ENCODE peak calls at places on chromosome 2, in four cellular contexts. M, X, J and Z are unnamed samples.

GRCh38 chr2:1541812-1542211 is 128.5 kb downstream of the TPO start:
- DNase-seq in J (no peak), X (no peak), M (no peak), Z (peak)

GRCh38 chr2:128425216-128425615 is 106.5 kb upstream of the HS6ST1 start:
- DNase-seq in M (no peak), X (no peak), J (no peak), Z (peak)

GRCh38 chr2:225748606-225749005 is 349.1 kb downstream of the NYAP2 start:
- DNase-seq in J (no peak), M (no peak), X (no peak), Z (no peak)

GRCh38 chr2:75311993-75312392 is 112.7 kb upstream of the TACR1 start:
- DNase-seq in J (peak), X (no peak), M (no peak), Z (peak)

GRCh38 chr2:236236559-236237450 is 27.4 kb downstream of the ASB18 start:
- DNase-seq in M (no peak), J (no peak), X (no peak), Z (peak)

GRCh38 chr2:160308915-160309314 is 108.8 kb upstream of the ITGB6 start:
- DNase-seq in M (peak), X (peak), J (no peak), Z (peak)

GRCh38 chr2:190578158-190579057 is 43.9 kb upstream of the NEMP2 start:
- DNase-seq in J (no peak), M (no peak), X (no peak), Z (no peak)

GRCh38 chr2:96117701-96118588 is 1.6 kb upstream of the ADRA2B start:
- DNase-seq in X (no peak), J (no peak), M (no peak), Z (no peak)

GRCh38 chr2:203574824-203575223 is 39.7 kb upstream of the RAPH1 start:
- DNase-seq in J (no peak), X (no peak), M (no peak), Z (no peak)

GRCh38 chr2:237691200-237691907 is 64.0 kb downstream of the LRRFIP1 start:
- DNase-seq in X (no peak), J (peak), M (no peak), Z (no peak)

GRCh38 chr2:203659650-203660049 is 46.8 kb upstream of the CD28 start:
- DNase-seq in J (no peak), M (no peak), X (no peak), Z (no peak)

GRCh38 chr2:187364696-187365095 is 83.4 kb downstream of the CALCRL start:
- DNase-seq in M (no peak), X (no peak), J (no peak), Z (no peak)

GRCh38 chr2:134574610-134575332 is 144.0 kb downstream of the TMEM163 start:
- DNase-seq in J (no peak), X (no peak), M (no peak), Z (no peak)

GRCh38 chr2:224162122-224162521 is 123.0 kb upstream of the SERPINE2 start:
- DNase-seq in X (peak), J (no peak), M (no peak), Z (no peak)

GRCh38 chr2:205358351-205358815 is 323.9 kb upstream of the NRP2 start:
- DNase-seq in J (no peak), X (peak), M (no peak), Z (peak)

GRCh38 chr2:218679119-218679518 is 7.2 kb downstream of the STK36 start:
- DNase-seq in X (peak), J (no peak), M (no peak), Z (no peak)

GRCh38 chr2:69082430-69082997 is 69.5 kb downstream of the ANTXR1 start:
- DNase-seq in X (peak), M (no peak), J (no peak), Z (peak)

GRCh38 chr2:109020217-109020637 is 31.2 kb upstream of the EDAR start:
- DNase-seq in X (peak), J (no peak), M (no peak), Z (peak)

GRCh38 chr2:219285894-219286425 is 6.8 kb downstream of the DNAJB2 start:
- DNase-seq in J (peak), X (peak), M (no peak), Z (peak)

GRCh38 chr2:68653538-68653982 is 10.2 kb downstream of the PROKR1 start:
- DNase-seq in X (peak), J (no peak), M (no peak), Z (peak)

GRCh38 chr2:208320686-208321085 is 54.6 kb downstream of the PIKFYVE start:
- DNase-seq in M (no peak), X (no peak), J (no peak), Z (no peak)

GRCh38 chr2:234425923-234426603 is 70.8 kb downstream of the ARL4C start:
- DNase-seq in X (no peak), M (no peak), J (no peak), Z (no peak)

GRCh38 chr2:12046641-12047040 is 300.2 kb downstream of the LPIN1 start:
- DNase-seq in J (no peak), M (no peak), X (peak), Z (peak)

GRCh38 chr2:26451700-26452099 is 26.2 kb downstream of the OTOF start:
- DNase-seq in M (no peak), X (no peak), J (no peak), Z (no peak)

GRCh38 chr2:79191081-79191480 is 31.5 kb upstream of the REG3A start:
- DNase-seq in M (no peak), J (no peak), X (no peak), Z (peak)

GRCh38 chr2:45184606-45185005 is 175.4 kb upstream of the SIX2 start:
- DNase-seq in J (no peak), X (peak), M (no peak), Z (peak)

GRCh38 chr2:42369551-42370229 is 8.7 kb upstream of the COX7A2L start:
- DNase-seq in X (no peak), J (no peak), M (no peak), Z (peak)

GRCh38 chr2:122244830-122245229 is 489.4 kb downstream of the TSN start:
- DNase-seq in J (no peak), X (no peak), M (no peak), Z (no peak)

GRCh38 chr2:171056307-171056706 is 104.4 kb downstream of the TLK1 start:
- DNase-seq in M (no peak), J (no peak), X (peak), Z (no peak)

GRCh38 chr2:216692636-216693413 is 2.5 kb downstream of the IGFBP5 start:
- DNase-seq in J (peak), X (peak), M (no peak), Z (peak)

GRCh38 chr2:150371066-150371812 is 116.2 kb downstream of the RND3 start:
- DNase-seq in X (peak), J (no peak), M (no peak), Z (peak)

GRCh38 chr2:238820197-238820596 is 27.7 kb upstream of the TWIST2 start:
- DNase-seq in X (no peak), M (no peak), J (no peak), Z (no peak)

GRCh38 chr2:36178384-36178783 is 177.2 kb upstream of the CRIM1 start:
- DNase-seq in X (no peak), M (no peak), J (no peak), Z (no peak)

GRCh38 chr2:71460595-71461303 is 7.4 kb downstream of the DYSF start:
- DNase-seq in X (no peak), J (peak), M (no peak), Z (peak)

GRCh38 chr2:134338180-134338579 is 84.3 kb downstream of the MGAT5 start:
- DNase-seq in X (no peak), M (no peak), J (no peak), Z (no peak)

GRCh38 chr2:109447251-109447661 is 166.5 kb downstream of the SEPTIN10 start:
- DNase-seq in J (no peak), X (peak), M (no peak), Z (no peak)

GRCh38 chr2:26344581-26345283 is 1.2 kb upstream of the SELENOI start:
- DNase-seq in M (no peak), J (peak), X (peak), Z (peak)

DNA sequence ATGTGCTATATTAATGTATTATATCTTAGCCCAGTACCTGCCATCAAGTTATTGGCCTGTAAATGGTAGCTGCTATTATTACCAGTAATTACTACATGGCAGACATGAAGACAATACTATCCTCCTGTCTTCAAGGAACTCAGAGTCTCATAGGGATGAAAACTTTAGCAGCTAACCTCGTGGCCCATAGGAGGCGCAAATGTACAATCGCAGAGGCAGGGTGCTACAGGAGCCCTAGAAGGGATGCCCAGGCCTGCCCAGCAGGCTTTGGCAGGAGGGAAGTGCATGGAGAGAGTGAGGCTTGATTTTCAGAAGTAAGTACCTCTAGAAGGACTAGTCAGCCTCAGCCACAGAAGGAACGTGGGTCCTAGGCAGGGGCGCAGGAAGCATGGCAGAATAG is 44.7 kb upstream of the KIDINS220 start:
- DNase-seq in X (peak), J (peak), M (peak), Z (peak)
- H2AK5ac ChIP-seq in X (no peak), J (no peak), M (no peak), Z (no peak)

GRCh38 chr2:120425014-120425413 is 79.1 kb downstream of the INHBB start:
- DNase-seq in J (peak), M (no peak), X (no peak), Z (no peak)
- H2AK5ac ChIP-seq in J (no peak), M (no peak), X (no peak), Z (no peak)

DNA sequence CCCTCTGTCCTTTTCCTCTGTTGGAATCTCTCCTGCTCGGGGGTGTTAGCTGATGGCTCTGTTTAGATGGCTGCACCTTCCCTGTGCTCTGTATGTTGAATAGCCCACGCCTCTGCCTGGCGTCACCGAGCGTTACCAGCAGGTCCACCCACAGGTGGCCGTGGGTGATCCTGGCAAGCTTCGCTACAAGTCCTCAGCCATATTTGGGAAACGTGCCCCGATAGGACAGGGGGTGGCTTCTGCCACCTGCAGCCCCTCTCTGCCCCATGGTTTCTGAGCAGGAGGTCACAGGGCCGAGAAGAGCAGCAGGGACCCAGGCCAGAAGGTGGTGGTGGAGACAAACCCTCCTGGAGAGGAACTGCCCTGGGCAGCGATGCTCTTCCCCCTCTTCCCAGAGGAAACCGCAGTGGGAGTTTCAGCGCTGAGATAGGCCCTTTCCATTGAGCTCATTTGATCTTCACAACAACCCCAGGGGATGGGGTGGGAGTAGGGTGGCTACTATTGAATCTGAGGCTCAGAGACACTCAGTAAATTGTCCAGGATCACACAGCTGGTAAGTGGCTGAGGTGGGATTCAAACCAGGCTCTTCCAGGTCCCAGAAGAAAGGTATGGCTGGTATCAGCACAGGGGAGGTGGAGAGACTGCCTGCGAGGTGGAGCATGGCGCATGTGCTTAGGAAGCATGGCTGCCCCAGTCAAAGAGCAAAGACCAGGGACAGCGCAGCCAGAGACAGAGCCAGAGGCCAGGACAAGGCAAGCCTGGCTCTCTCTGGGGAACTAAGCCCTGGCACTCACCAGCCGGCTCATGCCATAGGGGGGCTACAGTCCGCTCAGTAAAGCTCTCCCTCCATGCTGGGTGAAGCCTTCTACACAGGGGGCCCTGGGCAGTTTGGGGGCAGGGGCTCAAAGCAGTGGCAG is 15.0 kb downstream of the NGEF start:
- DNase-seq in X (no peak), M (no peak), J (no peak), Z (no peak)
- H2AK5ac ChIP-seq in X (no peak), M (no peak), J (no peak), Z (no peak)

DNA sequence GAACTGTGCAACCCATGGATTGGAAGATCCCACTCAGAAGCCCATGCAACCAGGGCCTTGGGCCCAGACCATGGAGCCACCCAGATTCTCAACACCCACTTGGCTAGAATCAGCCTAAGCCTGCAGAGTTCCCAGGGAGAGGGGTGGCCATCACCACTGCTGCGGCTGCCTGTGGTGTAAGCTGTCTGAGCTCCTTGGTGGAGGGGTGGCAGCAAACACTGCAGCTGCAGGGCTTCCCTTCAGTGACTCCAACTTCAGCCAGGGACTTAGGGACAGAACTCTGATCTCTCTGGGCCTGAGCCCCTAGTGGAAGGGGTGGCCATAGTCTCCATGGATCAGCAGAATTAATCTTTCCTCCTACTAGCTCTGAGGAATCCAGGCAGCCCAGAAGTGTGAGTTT is 72.5 kb downstream of the RAD51AP2 start:
- DNase-seq in X (no peak), M (no peak), J (no peak), Z (no peak)
- H2AK5ac ChIP-seq in X (no peak), M (no peak), J (no peak), Z (no peak)

GRCh38 chr2:38603402-38604265 is 906 bp upstream of the HNRNPLL start:
- DNase-seq in M (peak), J (peak), X (peak), Z (peak)
- H2AK5ac ChIP-seq in M (no peak), J (no peak), X (no peak), Z (no peak)

DNA sequence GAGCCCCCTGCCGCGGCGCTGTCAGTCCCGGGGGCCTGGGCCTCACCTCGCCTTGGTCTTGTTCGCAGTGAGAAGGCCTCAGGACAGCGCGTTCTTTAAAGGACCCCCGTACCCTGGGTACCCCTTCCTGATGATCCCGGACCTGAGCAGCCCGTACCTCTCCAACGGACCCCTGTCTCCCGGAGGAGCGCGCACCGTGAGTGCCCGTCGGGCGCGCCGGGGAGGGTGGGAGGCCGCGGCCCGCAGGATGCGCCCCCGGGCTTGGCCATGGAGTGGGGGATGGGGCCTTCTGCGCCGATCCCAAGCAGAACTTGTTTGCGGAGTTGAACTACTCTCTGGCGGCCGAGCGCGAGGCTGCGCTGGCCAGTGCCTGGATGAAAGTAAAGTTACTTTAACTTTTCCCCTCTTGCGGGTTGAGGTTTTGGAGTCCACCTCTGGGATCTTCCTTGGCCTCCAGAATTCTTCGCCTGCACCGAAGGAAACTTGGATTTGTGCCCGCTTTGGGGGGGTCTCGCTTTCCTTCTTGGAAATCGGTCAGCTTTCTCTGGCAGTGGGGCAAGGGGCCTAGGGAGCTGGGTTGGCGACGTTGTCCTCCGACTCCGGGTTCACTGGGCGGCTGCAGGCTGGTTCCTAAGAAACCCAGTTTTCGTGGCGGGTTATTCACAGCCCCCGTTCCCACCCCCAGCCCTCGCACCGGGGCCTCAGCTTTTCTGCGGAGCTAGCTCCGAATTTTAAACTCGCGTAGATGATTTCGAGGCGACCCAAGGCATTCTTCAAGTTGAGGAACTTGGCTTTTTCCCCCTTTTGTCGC is 1.3 kb downstream of the TCF7L1 start:
- DNase-seq in M (no peak), X (peak), J (peak), Z (peak)
- H2AK5ac ChIP-seq in M (peak), X (no peak), J (no peak), Z (no peak)

DNA sequence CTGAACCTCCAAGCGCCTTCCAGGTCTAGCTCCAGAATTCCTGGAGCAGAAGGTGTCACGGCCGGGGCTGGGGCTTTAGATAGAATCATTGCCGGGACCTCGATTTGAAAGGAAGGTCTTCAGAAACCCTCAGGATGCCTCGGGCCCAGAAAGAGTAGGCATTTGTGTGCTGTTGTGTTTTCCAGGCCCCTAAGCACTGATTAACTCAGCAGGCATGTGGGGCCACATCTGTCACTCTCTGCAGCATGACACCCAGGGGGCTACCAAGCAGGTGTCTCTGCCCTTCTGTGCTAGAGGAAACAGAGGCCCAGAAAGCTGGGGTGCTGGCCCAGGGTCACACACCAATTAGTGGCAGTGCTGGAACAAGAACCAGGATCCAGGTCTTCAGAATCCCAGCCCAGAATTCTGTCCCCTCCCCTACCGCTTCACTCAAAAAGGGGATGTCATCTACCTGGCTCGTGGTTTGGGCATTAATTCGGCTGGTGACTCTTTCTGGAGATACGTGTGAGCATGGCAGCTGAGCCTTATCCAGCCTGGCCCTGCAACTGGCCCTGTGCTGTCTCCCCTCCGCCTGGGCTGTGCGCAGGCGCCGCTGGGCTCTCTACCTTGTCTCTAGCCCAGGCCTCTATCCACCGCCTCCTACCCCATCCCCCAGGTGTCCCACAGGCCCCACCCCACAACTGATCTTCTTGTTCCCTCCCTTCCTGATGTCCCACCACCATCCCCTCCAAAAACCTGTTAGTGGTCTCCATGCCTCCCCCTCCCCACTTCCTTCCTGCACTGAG is 245.4 kb downstream of the ATAD2B start:
- DNase-seq in X (no peak), J (no peak), M (no peak), Z (no peak)
- H2AK5ac ChIP-seq in X (no peak), J (no peak), M (no peak), Z (no peak)

GRCh38 chr2:197033222-197033621 is 106.7 kb upstream of the PGAP1 start:
- DNase-seq in J (no peak), M (no peak), X (no peak), Z (no peak)

GRCh38 chr2:197037863-197038398 is 111.4 kb upstream of the PGAP1 start:
- DNase-seq in J (no peak), X (no peak), M (no peak), Z (peak)

GRCh38 chr2:197034969-197035368 is 108.5 kb upstream of the PGAP1 start:
- DNase-seq in X (no peak), M (no peak), J (no peak), Z (no peak)

GRCh38 chr2:197031805-197032204 is 105.3 kb upstream of the PGAP1 start:
- DNase-seq in M (no peak), X (no peak), J (no peak), Z (no peak)

DNA sequence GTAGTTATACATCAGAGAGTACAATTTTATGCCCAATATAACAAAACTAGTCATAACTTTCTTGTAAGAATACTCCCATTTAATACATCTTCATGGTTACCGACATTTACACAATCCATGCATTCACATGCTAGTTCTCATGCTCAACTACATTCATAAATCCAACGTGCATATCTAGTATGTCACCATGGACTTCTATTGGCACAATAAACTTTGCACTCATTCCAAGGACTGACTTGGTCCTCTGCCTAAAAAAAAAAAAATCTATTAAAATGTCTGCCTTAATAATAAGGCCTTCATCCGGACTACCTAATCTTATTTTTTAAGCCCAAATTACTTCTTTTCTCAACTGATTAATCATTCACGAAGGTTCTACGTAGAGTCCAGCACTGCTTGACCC is 107.8 kb upstream of the PGAP1 start:
- DNase-seq in M (no peak), J (no peak), X (no peak), Z (no peak)
- H2AK5ac ChIP-seq in M (no peak), J (no peak), X (no peak), Z (no peak)